ENCODE peak calls at places on chromosome 22, in ten cellular contexts. Z is Panc1, D is HFFc6, L is RWPE1, N is fibroblast of mammary gland, C is tibial artery, S is psoas muscle, O is mucosa of descending colon, P is nephron progenitor cell, I is Peyer's patch. E is an unnamed sample.

GRCh38 chr22:29078036-29078868 is 5.4 kb downstream of the KREMEN1 start:
- DNase-seq in Z (no peak), D (no peak), L (no peak), N (no peak), C (no peak), S (no peak), O (no peak), P (no peak), I (no peak), E (no peak)

GRCh38 chr22:44892803-44893730 is 116.7 kb downstream of the PHF21B start:
- DNase-seq in Z (no peak), D (no peak), L (no peak), N (no peak), C (no peak), S (no peak), O (no peak), P (no peak), I (peak; percentile 26), E (no peak)

GRCh38 chr22:43901976-43902643 is 10.3 kb upstream of the PNPLA5 start:
- DNase-seq in Z (no peak), D (peak; percentile 94), L (peak; percentile 39), N (peak; percentile 89), C (no peak), S (no peak), O (no peak), P (no peak), I (no peak), E (no peak)

GRCh38 chr22:36768616-36769015 is 7.3 kb downstream of the IFT27 start:
- DNase-seq in Z (no peak), D (no peak), L (no peak), N (no peak), C (peak; percentile 27), S (no peak), O (no peak), P (no peak), I (peak; percentile 13), E (no peak)

GRCh38 chr22:48093981-48094380 is 1331.5 kb downstream of the TBC1D22A start:
- DNase-seq in Z (no peak), D (no peak), L (no peak), N (no peak), C (no peak), S (no peak), O (no peak), P (no peak), I (peak; percentile 24), E (no peak)

GRCh38 chr22:46652930-46653331 is 32.7 kb downstream of the GRAMD4 start:
- DNase-seq in Z (no peak), D (no peak), L (no peak), N (peak; percentile 64), C (no peak), S (no peak), O (no peak), P (no peak), I (no peak), E (no peak)

GRCh38 chr22:17443413-17444203 is 74.3 kb downstream of the CECR2 start:
- DNase-seq in Z (no peak), D (no peak), L (no peak), N (peak; percentile 11), C (no peak), S (peak; percentile 30), O (no peak), P (no peak), I (no peak), E (no peak)

GRCh38 chr22:45418056-45418769 is 4.7 kb downstream of the RIBC2 start:
- DNase-seq in Z (no peak), D (no peak), L (no peak), N (no peak), C (no peak), S (no peak), O (no peak), P (no peak), I (no peak), E (no peak)

GRCh38 chr22:44824271-44824670 is 71.9 kb downstream of the ARHGAP8 start:
- DNase-seq in Z (no peak), D (no peak), L (no peak), N (no peak), C (no peak), S (no peak), O (no peak), P (no peak), I (no peak), E (no peak)

GRCh38 chr22:45731041-45731797 is 59.6 kb downstream of the ATXN10 start:
- DNase-seq in Z (no peak), D (peak; percentile 39), L (no peak), N (no peak), C (no peak), S (no peak), O (no peak), P (no peak), I (no peak), E (no peak)

GRCh38 chr22:29912605-29913398 is 29.8 kb downstream of the MTMR3 start:
- DNase-seq in Z (no peak), D (peak; percentile 72), L (no peak), N (peak; percentile 91), C (no peak), S (no peak), O (no peak), P (no peak), I (no peak), E (no peak)

GRCh38 chr22:25172153-25172552 is 27.5 kb upstream of the CRYBB3 start:
- DNase-seq in Z (no peak), D (no peak), L (no peak), N (no peak), C (no peak), S (no peak), O (peak; percentile 67), P (no peak), I (no peak), E (peak; percentile 66)

GRCh38 chr22:36445158-36445668 is 36.2 kb downstream of the TXN2 start:
- DNase-seq in Z (no peak), D (peak; percentile 90), L (no peak), N (peak; percentile 96), C (no peak), S (peak; percentile 51), O (peak; percentile 45), P (no peak), I (no peak), E (no peak)

DNA sequence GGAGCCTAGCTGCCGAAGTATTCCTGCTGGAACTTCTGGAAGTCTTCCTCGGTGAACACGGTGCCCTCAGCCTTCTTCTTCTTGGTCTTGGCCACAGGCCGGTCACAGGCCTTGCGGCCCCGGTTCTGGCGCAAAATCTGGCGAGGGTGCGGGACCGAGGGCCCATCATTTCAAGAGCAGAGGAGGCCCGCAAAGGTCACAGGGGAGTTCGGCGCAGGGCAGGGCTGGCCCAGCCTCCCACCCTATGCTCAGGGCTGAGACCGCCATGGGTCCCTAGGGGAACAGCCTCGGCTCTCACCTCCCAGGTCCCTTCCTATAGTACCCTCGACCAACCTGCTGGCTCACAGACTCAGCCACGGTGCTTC is 3.1 kb downstream of the RPS19BP1 start:
- DNase-seq in Z (no peak), D (no peak), L (no peak), N (no peak), C (no peak), S (no peak), O (no peak), P (no peak), I (no peak), E (no peak)
- TF ChIP-seq CTCF in Z (peak; percentile 69), D (peak; percentile 55), L (no peak), N (no peak), C (no peak), S (peak; percentile 13), O (no peak), P (no peak), I (no peak), E (peak; percentile 74)

DNA sequence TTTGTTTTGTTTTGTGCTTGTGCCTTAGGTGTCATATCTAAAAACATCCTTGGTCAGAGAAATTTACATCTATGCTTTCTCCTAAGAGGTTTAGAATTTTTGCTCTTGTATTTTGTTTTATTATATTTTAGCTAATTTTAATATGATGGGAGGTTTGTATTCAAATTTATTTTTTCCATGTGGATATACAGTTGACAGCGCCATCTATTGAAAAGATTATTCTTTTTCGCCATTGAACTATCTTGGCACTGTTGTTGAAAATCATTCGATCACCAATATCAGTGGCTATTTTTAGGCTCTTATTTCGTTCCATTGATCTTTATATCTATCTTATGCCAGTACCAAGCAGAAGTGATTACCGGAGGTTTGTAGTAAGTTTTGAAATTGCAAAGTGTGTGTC is 510.3 kb downstream of the BRD1 start:
- DNase-seq in Z (no peak), D (no peak), L (no peak), N (no peak), C (no peak), S (no peak), O (no peak), P (no peak), I (no peak), E (no peak)
- TF ChIP-seq CTCF in Z (no peak), D (peak; percentile 21), L (no peak), N (no peak), C (no peak), S (no peak), O (no peak), P (no peak), I (no peak), E (no peak)

DNA sequence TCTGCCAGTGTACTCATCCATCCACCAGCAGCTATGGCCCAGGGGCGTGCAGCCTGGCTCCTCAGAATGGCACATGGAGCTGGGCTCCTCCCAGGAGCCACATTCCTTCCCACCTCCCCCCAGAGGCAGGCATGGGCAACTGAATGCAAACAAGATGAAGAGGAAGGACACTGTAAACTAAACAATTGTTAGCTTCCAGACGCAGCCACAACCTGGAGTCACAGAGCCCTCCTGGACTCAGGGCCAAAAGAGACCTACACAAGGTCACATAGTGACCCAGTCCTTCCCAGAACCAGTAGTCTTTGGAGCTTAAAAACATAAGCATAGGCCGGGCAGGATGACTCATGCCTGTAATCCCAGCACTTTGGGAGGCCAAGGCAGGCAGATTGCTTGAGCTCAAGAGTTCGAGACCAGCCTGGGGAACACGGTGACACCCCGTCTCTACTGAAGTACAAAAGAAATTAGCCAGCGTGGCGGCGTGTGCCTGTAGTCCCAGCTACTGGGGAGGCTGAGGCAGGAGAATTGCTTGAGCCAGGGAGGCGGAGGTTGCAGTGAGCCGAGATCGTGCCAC is 30.7 kb upstream of the CLDN5 start:
- DNase-seq in Z (no peak), D (peak; percentile 46), L (peak; percentile 24), N (peak; percentile 14), C (no peak), S (no peak), O (no peak), P (peak; percentile 17), I (peak; percentile 40), E (no peak)
- TF ChIP-seq CTCF in Z (no peak), D (peak; percentile 42), L (no peak), N (no peak), C (no peak), S (no peak), O (no peak), P (no peak), I (no peak), E (no peak)

DNA sequence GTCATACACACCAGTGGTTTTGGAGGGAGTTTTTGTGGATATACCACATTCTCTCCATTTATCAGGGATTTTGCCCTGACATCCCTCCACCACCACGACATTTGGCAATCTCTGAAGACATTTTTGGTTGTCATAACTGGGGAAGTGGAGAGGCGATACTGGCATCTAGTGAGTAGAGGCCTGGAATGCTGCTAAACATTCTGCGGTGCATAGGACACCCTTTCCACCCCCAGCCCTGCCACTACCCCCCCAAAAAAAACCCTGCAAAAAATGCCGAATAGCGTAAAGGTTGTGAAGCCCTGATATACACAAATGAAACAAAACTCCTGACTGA is 560 bp upstream of the TPST2 start:
- DNase-seq in Z (no peak), D (peak; percentile 22), L (no peak), N (peak; percentile 13), C (no peak), S (no peak), O (no peak), P (no peak), I (no peak), E (no peak)
- TF ChIP-seq CTCF in Z (no peak), D (no peak), L (peak; percentile 7), N (no peak), C (no peak), S (no peak), O (no peak), P (no peak), I (no peak), E (no peak)

E was measured in activated CD8-positive, alpha-beta T cell treated with anti-CD3 and anti-CD28 coated beads for 36 hours.